ENCODE peak calls at places on chromosomes 6 and 20, in ten cellular contexts. H, D, V, L, A, Z, B, J, E and U are unnamed samples.

GRCh38 chr6:152696543-152696942 is 1.2 kb upstream of the MYCT1 start:
- DNase-seq in B (no peak), L (peak; percentile 86), Z (no peak), A (no peak), J (no peak), D (no peak), V (no peak), E (no peak), H (no peak), U (no peak)

GRCh38 chr20:33977535-33977934 is 16.2 kb upstream of the RALY start:
- DNase-seq in Z (no peak), D (no peak), J (no peak), A (no peak), B (no peak), E (no peak), L (no peak), V (no peak), H (no peak), U (no peak)

GRCh38 chr6:17965397-17965796 is 22.0 kb downstream of the KIF13A start:
- DNase-seq in V (no peak), H (no peak), Z (no peak), E (no peak), L (peak; percentile 48), B (no peak), J (no peak), D (no peak), A (no peak), U (no peak)

GRCh38 chr6:12148317-12148801 is 136.2 kb downstream of the HIVEP1 start:
- DNase-seq in V (no peak), E (peak; percentile 52), D (no peak), Z (no peak), A (no peak), J (no peak), L (peak; percentile 85), H (no peak), B (no peak), U (no peak)

GRCh38 chr20:48064929-48065328 is 279.6 kb upstream of the SULF2 start:
- DNase-seq in A (no peak), J (no peak), Z (no peak), B (no peak), H (no peak), D (no peak), V (no peak), L (peak; percentile 83), E (no peak), U (peak; percentile 66)

GRCh38 chr6:126064994-126065401 is 78.7 kb downstream of the TRMT11 start:
- DNase-seq in E (no peak), A (no peak), J (no peak), B (no peak), H (no peak), D (peak; percentile 25), V (no peak), Z (no peak), L (no peak), U (no peak)

GRCh38 chr6:125269328-125269985 is 32.3 kb downstream of the HDDC2 start:
- DNase-seq in B (no peak), E (no peak), J (no peak), Z (no peak), D (no peak), H (no peak), V (no peak), A (no peak), L (no peak), U (no peak)

GRCh38 chr6:166436195-166437139 is 53.7 kb upstream of the MPC1 start:
- DNase-seq in D (no peak), A (no peak), J (no peak), V (peak; percentile 75), Z (no peak), B (no peak), L (no peak), H (no peak), E (no peak), U (no peak)

GRCh38 chr6:8193541-8193940 is 91.2 kb upstream of the EEF1E1 start:
- DNase-seq in L (peak; percentile 74), E (no peak), D (no peak), B (no peak), H (no peak), J (no peak), Z (no peak), A (no peak), V (no peak), U (peak; percentile 67)

GRCh38 chr20:36499723-36500501 is 41.4 kb upstream of the MYL9 start:
- DNase-seq in H (no peak), Z (no peak), D (no peak), A (no peak), B (no peak), E (no peak), L (peak; percentile 86), V (no peak), J (no peak), U (no peak)

GRCh38 chr6:119129148-119129967 is 50.9 kb upstream of the FAM184A start:
- DNase-seq in D (peak; percentile 13), E (peak; percentile 87), J (no peak), Z (peak; percentile 46), B (no peak), V (peak; percentile 37), H (no peak), L (peak; percentile 71), A (no peak), U (peak; percentile 50)

GRCh38 chr6:25694366-25694765 is 42.4 kb downstream of the SCGN start:
- DNase-seq in E (no peak), Z (no peak), V (no peak), B (no peak), L (peak; percentile 34), A (no peak), D (no peak), H (no peak), J (no peak), U (no peak)

GRCh38 chr6:135451617-135452190 is 45.8 kb downstream of the AHI1 start:
- DNase-seq in V (no peak), Z (no peak), B (no peak), L (peak; percentile 46), A (no peak), J (no peak), E (peak; percentile 66), D (peak; percentile 2), H (no peak), U (peak; percentile 44)

GRCh38 chr20:34269996-34270627 is 28.9 kb downstream of the ASIP start:
- DNase-seq in J (no peak), D (no peak), V (no peak), E (no peak), Z (no peak), A (no peak), L (no peak), H (no peak), B (no peak), U (no peak)

GRCh38 chr6:152846825-152847224 is 96.2 kb downstream of the VIP start:
- DNase-seq in A (no peak), J (no peak), B (no peak), L (no peak), E (no peak), V (peak; percentile 46), H (no peak), Z (no peak), D (peak; percentile 28), U (no peak)